ENCODE peak calls at places on chromosomes 4 and X, in nine cellular contexts. One of them, this sample, is unnamed.

GRCh38 chr4:152935661-152936445 is at the start of gene FHDC1:
- DNase-seq in IMR-90: no peak
- DNase-seq in tibial nerve: no peak
- DNase-seq in right cardiac atrium: no peak
- DNase-seq in activated CD4-positive, alpha-beta memory T cell treated with anti-CD3 and anti-CD28 coated beads, Interleukin-2, amount 10 ng/mL, durations not matched to agents 7 days and 5 days: no peak
- DNase-seq in fibroblast of lung: no peak
- DNase-seq in GM12891: peak; percentile 44
- DNase-seq in activated CD8-positive, alpha-beta memory T cell treated with anti-CD3 and anti-CD28 coated beads for 1 hour: no peak
- DNase-seq in left ventricle myocardium inferior: no peak
- DNase-seq in this sample: no peak

GRCh38 chr4:184848510-184848909 is 22.7 kb upstream of the ACSL1 start:
- DNase-seq in tibial nerve: no peak
- DNase-seq in left ventricle myocardium inferior: no peak
- DNase-seq in activated CD4-positive, alpha-beta memory T cell treated with anti-CD3 and anti-CD28 coated beads, Interleukin-2, amount 10 ng/mL, durations not matched to agents 7 days and 5 days: no peak
- DNase-seq in fibroblast of lung: no peak
- DNase-seq in IMR-90: no peak
- DNase-seq in right cardiac atrium: no peak
- DNase-seq in activated CD8-positive, alpha-beta memory T cell treated with anti-CD3 and anti-CD28 coated beads for 1 hour: no peak
- DNase-seq in GM12891: no peak
- DNase-seq in this sample: no peak

GRCh38 chr4:74631338-74631737 is 163.0 kb downstream of the BTC start:
- DNase-seq in activated CD8-positive, alpha-beta memory T cell treated with anti-CD3 and anti-CD28 coated beads for 1 hour: no peak
- DNase-seq in tibial nerve: no peak
- DNase-seq in activated CD4-positive, alpha-beta memory T cell treated with anti-CD3 and anti-CD28 coated beads, Interleukin-2, amount 10 ng/mL, durations not matched to agents 7 days and 5 days: no peak
- DNase-seq in IMR-90: no peak
- DNase-seq in fibroblast of lung: peak; percentile 59
- DNase-seq in right cardiac atrium: no peak
- DNase-seq in left ventricle myocardium inferior: no peak
- DNase-seq in GM12891: no peak
- DNase-seq in this sample: no peak

GRCh38 chrX:31227250-31227649 is 155.4 kb upstream of the FTHL17 start:
- DNase-seq in fibroblast of lung: no peak
- DNase-seq in GM12891: no peak
- DNase-seq in activated CD4-positive, alpha-beta memory T cell treated with anti-CD3 and anti-CD28 coated beads, Interleukin-2, amount 10 ng/mL, durations not matched to agents 7 days and 5 days: no peak
- DNase-seq in right cardiac atrium: no peak
- DNase-seq in left ventricle myocardium inferior: no peak
- DNase-seq in activated CD8-positive, alpha-beta memory T cell treated with anti-CD3 and anti-CD28 coated beads for 1 hour: no peak
- DNase-seq in IMR-90: peak; percentile 76
- DNase-seq in tibial nerve: no peak
- DNase-seq in this sample: no peak

GRCh38 chr4:71553605-71554004 is 214.8 kb downstream of the SLC4A4 start:
- DNase-seq in IMR-90: peak; percentile 64
- DNase-seq in fibroblast of lung: peak; percentile 68
- DNase-seq in left ventricle myocardium inferior: no peak
- DNase-seq in GM12891: no peak
- DNase-seq in right cardiac atrium: no peak
- DNase-seq in tibial nerve: no peak
- DNase-seq in activated CD4-positive, alpha-beta memory T cell treated with anti-CD3 and anti-CD28 coated beads, Interleukin-2, amount 10 ng/mL, durations not matched to agents 7 days and 5 days: no peak
- DNase-seq in activated CD8-positive, alpha-beta memory T cell treated with anti-CD3 and anti-CD28 coated beads for 1 hour: no peak
- DNase-seq in this sample: no peak

GRCh38 chr4:142565771-142566170 is 280.3 kb downstream of the INPP4B start:
- DNase-seq in activated CD4-positive, alpha-beta memory T cell treated with anti-CD3 and anti-CD28 coated beads, Interleukin-2, amount 10 ng/mL, durations not matched to agents 7 days and 5 days: no peak
- DNase-seq in tibial nerve: no peak
- DNase-seq in IMR-90: no peak
- DNase-seq in left ventricle myocardium inferior: no peak
- DNase-seq in GM12891: no peak
- DNase-seq in fibroblast of lung: peak; percentile 26
- DNase-seq in activated CD8-positive, alpha-beta memory T cell treated with anti-CD3 and anti-CD28 coated beads for 1 hour: no peak
- DNase-seq in right cardiac atrium: no peak
- DNase-seq in this sample: no peak

GRCh38 chrX:1480082-1480785 is 27.5 kb upstream of the ASMTL start:
- DNase-seq in IMR-90: no peak
- DNase-seq in GM12891: no peak
- DNase-seq in activated CD4-positive, alpha-beta memory T cell treated with anti-CD3 and anti-CD28 coated beads, Interleukin-2, amount 10 ng/mL, durations not matched to agents 7 days and 5 days: peak; percentile 16
- DNase-seq in right cardiac atrium: no peak
- DNase-seq in left ventricle myocardium inferior: no peak
- DNase-seq in activated CD8-positive, alpha-beta memory T cell treated with anti-CD3 and anti-CD28 coated beads for 1 hour: no peak
- DNase-seq in tibial nerve: no peak
- DNase-seq in fibroblast of lung: no peak
- DNase-seq in this sample: no peak

GRCh38 chrX:10239611-10240064 is 82.9 kb downstream of the CLCN4 start:
- DNase-seq in IMR-90: peak; percentile 77
- DNase-seq in fibroblast of lung: peak; percentile 71
- DNase-seq in left ventricle myocardium inferior: no peak
- DNase-seq in right cardiac atrium: peak; percentile 53
- DNase-seq in tibial nerve: no peak
- DNase-seq in GM12891: no peak
- DNase-seq in activated CD4-positive, alpha-beta memory T cell treated with anti-CD3 and anti-CD28 coated beads, Interleukin-2, amount 10 ng/mL, durations not matched to agents 7 days and 5 days: no peak
- DNase-seq in activated CD8-positive, alpha-beta memory T cell treated with anti-CD3 and anti-CD28 coated beads for 1 hour: no peak
- DNase-seq in this sample: peak; percentile 35

GRCh38 chr4:181504846-181505374 is 738.3 kb upstream of the TENM3 start:
- DNase-seq in fibroblast of lung: no peak
- DNase-seq in left ventricle myocardium inferior: no peak
- DNase-seq in GM12891: no peak
- DNase-seq in activated CD4-positive, alpha-beta memory T cell treated with anti-CD3 and anti-CD28 coated beads, Interleukin-2, amount 10 ng/mL, durations not matched to agents 7 days and 5 days: no peak
- DNase-seq in tibial nerve: no peak
- DNase-seq in IMR-90: no peak
- DNase-seq in right cardiac atrium: no peak
- DNase-seq in activated CD8-positive, alpha-beta memory T cell treated with anti-CD3 and anti-CD28 coated beads for 1 hour: no peak
- DNase-seq in this sample: no peak

GRCh38 chr4:38752393-38752961 is 30.3 kb downstream of the TLR10 start:
- DNase-seq in activated CD4-positive, alpha-beta memory T cell treated with anti-CD3 and anti-CD28 coated beads, Interleukin-2, amount 10 ng/mL, durations not matched to agents 7 days and 5 days: no peak
- DNase-seq in fibroblast of lung: peak; percentile 47
- DNase-seq in IMR-90: peak; percentile 66
- DNase-seq in tibial nerve: no peak
- DNase-seq in activated CD8-positive, alpha-beta memory T cell treated with anti-CD3 and anti-CD28 coated beads for 1 hour: no peak
- DNase-seq in right cardiac atrium: no peak
- DNase-seq in left ventricle myocardium inferior: no peak
- DNase-seq in GM12891: no peak
- DNase-seq in this sample: no peak

GRCh38 chr4:126269106-126269505 is 954.4 kb downstream of the FAT4 start:
- DNase-seq in activated CD8-positive, alpha-beta memory T cell treated with anti-CD3 and anti-CD28 coated beads for 1 hour: no peak
- DNase-seq in fibroblast of lung: peak; percentile 35
- DNase-seq in activated CD4-positive, alpha-beta memory T cell treated with anti-CD3 and anti-CD28 coated beads, Interleukin-2, amount 10 ng/mL, durations not matched to agents 7 days and 5 days: no peak
- DNase-seq in left ventricle myocardium inferior: peak; percentile 48
- DNase-seq in IMR-90: peak; percentile 7
- DNase-seq in right cardiac atrium: peak; percentile 56
- DNase-seq in GM12891: no peak
- DNase-seq in tibial nerve: no peak
- DNase-seq in this sample: peak; percentile 60